ENCODE peak calls at places on chromosomes 6 and 20, in eight cellular contexts. Z is AG04450, R is colonic mucosa, C is body of pancreas, Y is cardiac fibroblast, S is left ventricle myocardium inferior, X is astrocyte of the spinal cord, H is PC-9. J is an unnamed sample.
A peak's percentile ranks its signal among the peaks of the same experiment; 100 is the strongest.

GRCh38 chr6:16716450-16716858 is 44.8 kb downstream of the ATXN1 start:
- DNase-seq in H (no peak), Z (no peak), Y (no peak), X (no peak), S (no peak), R (no peak), C (no peak), J (no peak)

GRCh38 chr6:135568366-135568765 is 70.8 kb upstream of the AHI1 start:
- DNase-seq in S (no peak), Y (peak; percentile 81), C (peak; percentile 52), X (peak; percentile 91), H (no peak), Z (peak; percentile 66), R (no peak), J (peak; percentile 13)

GRCh38 chr6:112307707-112308106 is 39.4 kb upstream of the RFPL4B start:
- DNase-seq in Y (no peak), Z (no peak), X (no peak), S (no peak), R (no peak), C (no peak), H (no peak), J (no peak)

GRCh38 chr6:166815629-166816028 is 140.7 kb downstream of the RNASET2 start:
- DNase-seq in X (peak; percentile 7), Y (no peak), H (no peak), R (no peak), S (no peak), C (no peak), Z (no peak), J (peak; percentile 36)

GRCh38 chr20:58630063-58630462 is 21.0 kb upstream of the STX16 start:
- DNase-seq in R (no peak), S (no peak), Z (no peak), C (no peak), Y (peak; percentile 78), X (no peak), H (peak; percentile 61), J (peak; percentile 42)

GRCh38 chr6:53795254-53795701 is 473 bp downstream of the LRRC1 start:
- DNase-seq in S (no peak), Z (no peak), H (peak; percentile 36), C (peak; percentile 53), R (peak; percentile 50), Y (peak; percentile 42), X (no peak), J (peak; percentile 49)

GRCh38 chr20:13105864-13106457 is 97.2 kb downstream of the SPTLC3 start:
- DNase-seq in H (no peak), R (no peak), S (no peak), C (no peak), X (peak; percentile 54), Z (no peak), Y (peak; percentile 68), J (peak; percentile 51)

GRCh38 chr20:46058656-46059281 is 29.8 kb downstream of the SLC12A5 start:
- DNase-seq in X (no peak), C (peak; percentile 14), Y (no peak), R (no peak), S (no peak), Z (no peak), H (no peak), J (no peak)

GRCh38 chr6:81859884-81860283 is 107.4 kb upstream of the TENT5A start:
- DNase-seq in Z (no peak), C (peak; percentile 37), Y (peak; percentile 50), R (no peak), X (no peak), S (peak; percentile 46), H (no peak), J (no peak)

GRCh38 chr6:157732007-157732406 is 91.0 kb upstream of the SNX9 start:
- DNase-seq in R (no peak), H (no peak), Y (no peak), Z (no peak), X (no peak), C (no peak), S (no peak), J (no peak)

GRCh38 chr6:157731221-157731620 is 91.8 kb upstream of the SNX9 start:
- DNase-seq in Z (no peak), R (no peak), S (no peak), C (no peak), X (no peak), Y (no peak), H (no peak), J (no peak)

GRCh38 chr6:157728183-157728881 is 94.7 kb upstream of the SNX9 start:
- DNase-seq in X (no peak), R (peak; percentile 43), Y (no peak), Z (no peak), H (no peak), S (no peak), C (no peak), J (no peak)

GRCh38 chr6:157727629-157728182 is 95.3 kb upstream of the SNX9 start:
- DNase-seq in C (no peak), X (no peak), Y (no peak), S (no peak), R (no peak), H (no peak), Z (no peak), J (no peak)

DNA sequence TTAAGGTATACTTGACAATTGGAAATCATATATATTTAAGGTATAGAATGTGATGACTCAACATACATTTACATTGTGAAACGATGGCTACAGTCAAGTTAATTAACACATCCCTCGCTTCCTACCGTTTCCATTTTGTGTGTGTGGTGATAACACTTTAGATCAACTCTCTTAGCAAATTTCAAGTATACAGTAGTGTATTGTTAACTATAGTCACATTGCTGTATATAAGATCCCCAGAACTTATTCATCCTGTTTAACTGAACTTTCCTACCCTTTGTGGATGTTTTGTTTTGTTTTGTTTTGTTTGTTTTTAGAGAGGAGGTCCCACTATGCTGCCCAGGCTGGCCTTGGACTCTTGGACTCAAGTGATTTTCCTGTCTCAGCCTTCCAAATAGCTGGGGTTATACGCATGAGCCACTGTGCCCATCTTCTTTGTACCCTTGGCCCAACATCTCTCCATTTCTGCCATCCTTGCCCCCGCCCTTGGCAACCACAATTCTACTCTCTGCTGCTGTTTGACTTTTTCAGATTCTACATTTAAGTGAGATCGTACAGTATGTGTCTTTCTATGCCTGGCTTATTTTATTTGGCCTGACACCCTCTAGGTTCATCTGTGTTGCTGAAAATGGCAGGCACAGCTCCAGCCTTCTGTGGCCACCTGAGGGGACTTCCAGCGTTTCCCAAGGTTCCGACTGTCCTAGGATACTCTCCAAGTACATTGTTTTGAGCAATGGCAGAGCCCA is 90.5 kb upstream of the SNX9 start:
- DNase-seq in Y (no peak), S (no peak), C (no peak), Z (no peak), R (no peak), X (no peak), H (no peak), J (no peak)
- TF ChIP-seq CTCF in Y (no peak), S (no peak), C (no peak), Z (no peak), R (no peak), X (no peak), H (no peak), J (no peak)

DNA sequence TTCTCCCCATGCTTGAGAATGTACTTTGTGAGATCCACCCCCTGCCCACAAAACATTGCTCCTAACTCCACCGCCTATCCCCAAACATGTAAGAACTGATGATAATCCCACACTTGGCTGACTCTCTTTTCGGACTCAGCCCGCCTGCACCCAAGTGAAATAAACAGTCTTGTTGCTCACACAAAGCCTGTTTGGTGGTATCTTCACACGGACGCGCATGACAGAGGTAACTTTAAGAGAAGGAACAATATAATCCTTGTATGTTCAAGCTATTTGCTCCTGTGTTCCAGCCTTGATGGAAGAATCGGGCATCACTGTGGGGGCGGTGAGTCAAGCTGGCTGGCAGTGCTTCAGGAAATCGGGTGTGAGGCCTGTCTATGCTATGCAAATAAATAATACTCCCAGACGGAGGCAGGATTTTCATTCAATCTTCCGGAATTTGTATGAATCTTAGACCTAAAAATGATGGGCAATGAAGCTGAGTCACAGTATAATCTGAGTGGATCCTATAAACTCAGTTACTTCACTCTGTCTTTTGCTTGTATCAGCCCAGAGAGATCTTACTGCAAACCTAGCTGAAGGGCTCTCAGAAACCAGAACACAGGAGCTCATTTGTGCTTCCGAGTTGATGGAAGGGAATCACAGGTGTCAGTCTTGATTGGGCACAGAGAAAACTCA is 45.2 kb upstream of the NT5E start:
- DNase-seq in R (peak; percentile 77), C (peak; percentile 57), Z (peak; percentile 79), S (no peak), Y (peak; percentile 98), X (peak; percentile 95), H (peak; percentile 73), J (peak; percentile 92)
- TF ChIP-seq CTCF in R (no peak), C (no peak), Z (no peak), S (no peak), Y (no peak), X (no peak), H (no peak), J (no peak)

GRCh38 chr20:1533059-1533458 is 24.4 kb downstream of the SIRPD start:
- DNase-seq in R (no peak), Z (no peak), Y (no peak), H (no peak), C (no peak), S (no peak), X (no peak), J (peak; percentile 40)
- TF ChIP-seq CTCF in R (no peak), Z (no peak), Y (no peak), H (no peak), C (no peak), S (no peak), X (no peak), J (peak; percentile 16)

GRCh38 chr6:162032620-162033019 is 694.9 kb downstream of the PRKN start:
- DNase-seq in H (no peak), C (no peak), R (no peak), X (peak; percentile 61), Z (no peak), S (no peak), Y (peak; percentile 26), J (peak; percentile 38)

GRCh38 chr6:162026843-162027242 is 700.7 kb downstream of the PRKN start:
- DNase-seq in H (no peak), R (no peak), Y (no peak), X (no peak), Z (no peak), C (peak; percentile 18), S (no peak), J (no peak)

GRCh38 chr6:162029873-162030576 is 697.5 kb downstream of the PRKN start:
- DNase-seq in C (no peak), H (no peak), Y (no peak), R (no peak), X (no peak), S (no peak), Z (no peak), J (no peak)
- TF ChIP-seq CTCF in C (no peak), H (no peak), Y (no peak), R (no peak), X (no peak), S (no peak), Z (no peak), J (no peak)

GRCh38 chr20:44478188-44478587 is 2.5 kb downstream of the TTPAL start:
- DNase-seq in X (no peak), Z (no peak), C (no peak), Y (no peak), H (no peak), R (no peak), S (no peak), J (no peak)

GRCh38 chr20:44475372-44475693 is 341 bp upstream of the TTPAL start:
- DNase-seq in R (no peak), C (no peak), Y (no peak), H (no peak), Z (no peak), X (no peak), S (no peak), J (no peak)

GRCh38 chr20:44479643-44480042 is 4.0 kb downstream of the TTPAL start:
- DNase-seq in S (no peak), C (no peak), X (no peak), Z (no peak), R (no peak), H (no peak), Y (no peak), J (no peak)

GRCh38 chr20:44477151-44477550 is 1.5 kb downstream of the TTPAL start:
- DNase-seq in R (no peak), C (no peak), X (no peak), H (peak; percentile 51), Z (no peak), S (no peak), Y (no peak), J (no peak)

GRCh38 chr20:44475694-44476560 is at the start of gene TTPAL:
- DNase-seq in R (peak; percentile 93), X (peak; percentile 78), H (peak; percentile 77), S (peak; percentile 88), Z (peak; percentile 44), Y (peak; percentile 81), C (peak; percentile 94), J (peak; percentile 89)
- TF ChIP-seq CTCF in R (no peak), X (peak; percentile 25), H (peak; percentile 31), S (peak; percentile 55), Z (peak; percentile 36), Y (peak; percentile 43), C (peak; percentile 70), J (no peak)